ENCODE peak calls at places on chromosomes 13 and 19, in nine cellular contexts. One of them, this sample, is unnamed.

GRCh38 chr19:32878988-32879387 is 9.4 kb upstream of the SLC7A9 start:
- DNase-seq in GM12891: no peak
- DNase-seq in breast epithelium: no peak
- DNase-seq in GM12892: no peak
- DNase-seq in stomach: peak
- DNase-seq in HL-60: no peak
- DNase-seq in GM12878: no peak
- DNase-seq in H1: peak
- DNase-seq in transverse colon: no peak
- DNase-seq in this sample: no peak

GRCh38 chr13:68078457-68078856 is 848.3 kb upstream of the PCDH9 start:
- DNase-seq in stomach: no peak
- DNase-seq in transverse colon: no peak
- DNase-seq in HL-60: no peak
- DNase-seq in GM12892: no peak
- DNase-seq in GM12878: no peak
- DNase-seq in H1: no peak
- DNase-seq in GM12891: no peak
- DNase-seq in breast epithelium: no peak
- DNase-seq in this sample: no peak

GRCh38 chr13:101949681-101950080 is 452.2 kb downstream of the FGF14 start:
- DNase-seq in GM12878: no peak
- DNase-seq in transverse colon: no peak
- DNase-seq in GM12891: no peak
- DNase-seq in breast epithelium: no peak
- DNase-seq in HL-60: no peak
- DNase-seq in GM12892: no peak
- DNase-seq in H1: no peak
- DNase-seq in stomach: no peak
- DNase-seq in this sample: no peak

GRCh38 chr13:45718063-45718462 is 15.9 kb downstream of the CBY2 start:
- DNase-seq in GM12878: no peak
- DNase-seq in transverse colon: no peak
- DNase-seq in HL-60: peak
- DNase-seq in breast epithelium: no peak
- DNase-seq in H1: no peak
- DNase-seq in GM12892: no peak
- DNase-seq in stomach: no peak
- DNase-seq in GM12891: no peak
- DNase-seq in this sample: no peak

GRCh38 chr19:57167385-57167784 is at the start of gene DUXA:
- DNase-seq in GM12892: no peak
- DNase-seq in stomach: no peak
- DNase-seq in GM12891: no peak
- DNase-seq in H1: no peak
- DNase-seq in breast epithelium: no peak
- DNase-seq in transverse colon: no peak
- DNase-seq in GM12878: no peak
- DNase-seq in HL-60: no peak
- DNase-seq in this sample: no peak

GRCh38 chr19:18657590-18658365 is 20.9 kb downstream of the KLHL26 start:
- DNase-seq in GM12878: no peak
- DNase-seq in stomach: no peak
- DNase-seq in transverse colon: no peak
- DNase-seq in H1: no peak
- DNase-seq in GM12891: no peak
- DNase-seq in GM12892: no peak
- DNase-seq in HL-60: no peak
- DNase-seq in breast epithelium: no peak
- DNase-seq in this sample: peak

GRCh38 chr19:57152921-57153320 is 7.9 kb upstream of the ZIM3 start:
- DNase-seq in HL-60: no peak
- DNase-seq in transverse colon: no peak
- DNase-seq in GM12892: no peak
- DNase-seq in GM12891: no peak
- DNase-seq in GM12878: no peak
- DNase-seq in breast epithelium: no peak
- DNase-seq in stomach: no peak
- DNase-seq in H1: no peak
- DNase-seq in this sample: no peak

GRCh38 chr19:33271246-33272021 is 30.9 kb downstream of the CEBPA start:
- DNase-seq in stomach: no peak
- DNase-seq in H1: no peak
- DNase-seq in transverse colon: no peak
- DNase-seq in GM12891: no peak
- DNase-seq in GM12878: no peak
- DNase-seq in HL-60: no peak
- DNase-seq in breast epithelium: no peak
- DNase-seq in GM12892: no peak
- DNase-seq in this sample: no peak

GRCh38 chr19:55476100-55476775 is at the start of gene ZNF628:
- DNase-seq in breast epithelium: peak
- DNase-seq in GM12891: peak
- DNase-seq in H1: peak
- DNase-seq in stomach: peak
- DNase-seq in GM12892: peak
- DNase-seq in HL-60: peak
- DNase-seq in transverse colon: peak
- DNase-seq in GM12878: peak
- DNase-seq in this sample: peak

GRCh38 chr19:47032171-47032811 is 12.7 kb downstream of the NPAS1 start:
- DNase-seq in transverse colon: peak
- DNase-seq in H1: peak
- DNase-seq in breast epithelium: no peak
- DNase-seq in GM12892: peak
- DNase-seq in stomach: peak
- DNase-seq in GM12891: peak
- DNase-seq in HL-60: no peak
- DNase-seq in GM12878: no peak
- DNase-seq in this sample: no peak

GRCh38 chr13:94829201-94829600 is 116.9 kb upstream of the SOX21 start:
- DNase-seq in transverse colon: no peak
- DNase-seq in HL-60: no peak
- DNase-seq in GM12891: no peak
- DNase-seq in GM12878: no peak
- DNase-seq in stomach: no peak
- DNase-seq in GM12892: no peak
- DNase-seq in breast epithelium: no peak
- DNase-seq in H1: no peak
- DNase-seq in this sample: no peak

GRCh38 chr19:7908742-7909461 is 5.2 kb downstream of the MAP2K7 start:
- DNase-seq in GM12892: no peak
- DNase-seq in GM12878: no peak
- DNase-seq in breast epithelium: no peak
- DNase-seq in HL-60: no peak
- DNase-seq in GM12891: no peak
- DNase-seq in H1: no peak
- DNase-seq in transverse colon: no peak
- DNase-seq in stomach: no peak
- DNase-seq in this sample: no peak

GRCh38 chr13:32031025-32031814 is at the start of gene FRY:
- DNase-seq in GM12878: no peak
- DNase-seq in breast epithelium: peak
- DNase-seq in stomach: peak
- DNase-seq in H1: peak
- DNase-seq in transverse colon: peak
- DNase-seq in HL-60: no peak
- DNase-seq in GM12892: peak
- DNase-seq in GM12891: peak
- DNase-seq in this sample: peak

GRCh38 chr19:2016041-2016807 is 710 bp upstream of the BTBD2 start:
- DNase-seq in GM12878: peak
- DNase-seq in breast epithelium: peak
- DNase-seq in HL-60: peak
- DNase-seq in transverse colon: peak
- DNase-seq in GM12892: peak
- DNase-seq in GM12891: peak
- DNase-seq in stomach: peak
- DNase-seq in H1: no peak
- DNase-seq in this sample: peak

GRCh38 chr19:2015611-2015950 is at the start of gene BTBD2:
- DNase-seq in GM12891: no peak
- DNase-seq in GM12878: no peak
- DNase-seq in breast epithelium: no peak
- DNase-seq in transverse colon: peak
- DNase-seq in H1: no peak
- DNase-seq in HL-60: peak
- DNase-seq in stomach: peak
- DNase-seq in GM12892: no peak
- DNase-seq in this sample: peak

GRCh38 chr19:2013683-2013961 is 1.9 kb downstream of the BTBD2 start:
- DNase-seq in H1: no peak
- DNase-seq in GM12891: no peak
- DNase-seq in breast epithelium: no peak
- DNase-seq in transverse colon: no peak
- DNase-seq in stomach: no peak
- DNase-seq in GM12892: no peak
- DNase-seq in HL-60: no peak
- DNase-seq in GM12878: no peak
- DNase-seq in this sample: no peak

GRCh38 chr19:2014081-2014693 is 1.3 kb downstream of the BTBD2 start:
- DNase-seq in GM12878: no peak
- DNase-seq in HL-60: no peak
- DNase-seq in transverse colon: no peak
- DNase-seq in stomach: no peak
- DNase-seq in GM12892: no peak
- DNase-seq in breast epithelium: no peak
- DNase-seq in H1: no peak
- DNase-seq in GM12891: no peak
- DNase-seq in this sample: peak

DNA sequence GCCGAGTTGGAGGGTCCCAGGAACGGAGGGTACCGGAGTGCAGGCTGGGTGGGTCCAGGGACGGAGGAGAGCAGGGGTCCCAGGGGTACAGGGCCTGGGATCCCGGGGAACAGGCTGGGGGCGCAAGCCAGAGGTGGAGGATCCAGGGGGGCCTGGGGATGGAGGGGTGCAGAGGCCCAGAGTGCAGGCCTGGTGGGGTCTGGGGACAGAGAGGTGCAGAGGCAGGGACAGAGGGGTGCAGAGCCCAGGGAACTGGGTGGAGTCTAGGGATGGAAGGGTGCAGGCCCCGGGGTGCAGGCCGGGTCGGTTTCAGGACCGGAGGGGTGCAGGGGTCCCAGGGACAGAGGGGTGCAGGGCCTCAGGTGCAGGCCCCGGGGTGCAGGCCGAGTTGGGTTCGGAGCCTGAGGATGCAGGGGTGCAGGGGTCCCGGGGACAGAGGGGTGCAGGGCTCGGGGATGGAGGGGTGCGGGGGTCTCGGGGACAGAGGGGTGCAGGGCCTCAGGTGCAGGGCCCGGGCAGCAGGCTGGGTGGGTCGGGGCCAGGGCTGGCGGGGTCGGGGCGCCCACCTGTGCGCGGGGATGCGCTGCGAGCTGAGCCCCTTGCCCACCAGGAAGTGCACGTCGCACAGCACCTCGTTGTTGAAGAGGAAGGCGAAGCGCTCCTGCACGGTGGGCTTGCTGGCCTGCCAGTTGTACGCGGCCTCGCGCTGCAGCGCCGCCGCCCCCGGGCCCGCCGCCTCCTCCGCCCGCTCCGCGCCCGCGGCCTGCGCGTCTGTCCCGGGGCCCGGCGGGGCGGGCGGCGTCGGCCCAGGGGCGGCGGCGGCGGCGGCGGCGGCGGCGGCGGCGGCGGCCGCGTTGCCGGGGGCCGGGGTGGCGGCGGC is 543 bp downstream of the BTBD2 start:
- DNase-seq in GM12878: no peak
- DNase-seq in breast epithelium: no peak
- DNase-seq in stomach: no peak
- DNase-seq in transverse colon: no peak
- DNase-seq in H1: no peak
- DNase-seq in GM12891: peak
- DNase-seq in GM12892: peak
- DNase-seq in HL-60: peak
- DNase-seq in this sample: peak
- TF ChIP-seq POLR2AphosphoS5 in GM12878: no peak
- TF ChIP-seq POLR2AphosphoS5 in breast epithelium: no peak
- TF ChIP-seq POLR2AphosphoS5 in stomach: no peak
- TF ChIP-seq POLR2AphosphoS5 in transverse colon: no peak
- TF ChIP-seq POLR2AphosphoS5 in H1: no peak
- TF ChIP-seq POLR2AphosphoS5 in GM12891: no peak
- TF ChIP-seq POLR2AphosphoS5 in GM12892: no peak
- TF ChIP-seq POLR2AphosphoS5 in HL-60: no peak
- TF ChIP-seq POLR2AphosphoS5 in this sample: no peak

DNA sequence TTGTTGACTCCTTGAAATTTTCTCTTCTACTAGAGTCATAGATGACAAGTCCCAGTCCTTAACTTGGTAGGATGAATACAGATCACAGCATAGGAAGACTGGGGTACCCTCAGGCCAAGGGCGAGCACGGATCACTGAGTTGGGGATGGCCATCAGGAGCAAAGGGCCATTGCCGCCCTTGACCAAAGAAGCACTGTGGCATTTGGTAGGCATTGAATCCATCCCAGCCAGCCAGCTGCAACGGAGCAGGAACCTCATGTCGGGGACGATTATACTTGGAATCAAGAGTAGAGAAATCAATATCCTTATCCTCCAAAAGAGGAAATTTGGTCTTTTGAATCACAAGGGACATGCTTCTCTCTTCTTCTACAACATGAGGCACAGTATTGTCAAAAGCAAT is 50.1 kb upstream of the ZNF573 start:
- DNase-seq in breast epithelium: no peak
- DNase-seq in HL-60: no peak
- DNase-seq in transverse colon: no peak
- DNase-seq in H1: no peak
- DNase-seq in GM12891: no peak
- DNase-seq in GM12892: no peak
- DNase-seq in GM12878: no peak
- DNase-seq in stomach: no peak
- DNase-seq in this sample: no peak
- TF ChIP-seq POLR2AphosphoS5 in breast epithelium: no peak
- TF ChIP-seq POLR2AphosphoS5 in HL-60: no peak
- TF ChIP-seq POLR2AphosphoS5 in transverse colon: no peak
- TF ChIP-seq POLR2AphosphoS5 in H1: no peak
- TF ChIP-seq POLR2AphosphoS5 in GM12891: no peak
- TF ChIP-seq POLR2AphosphoS5 in GM12892: no peak
- TF ChIP-seq POLR2AphosphoS5 in GM12878: no peak
- TF ChIP-seq POLR2AphosphoS5 in stomach: no peak
- TF ChIP-seq POLR2AphosphoS5 in this sample: no peak

DNA sequence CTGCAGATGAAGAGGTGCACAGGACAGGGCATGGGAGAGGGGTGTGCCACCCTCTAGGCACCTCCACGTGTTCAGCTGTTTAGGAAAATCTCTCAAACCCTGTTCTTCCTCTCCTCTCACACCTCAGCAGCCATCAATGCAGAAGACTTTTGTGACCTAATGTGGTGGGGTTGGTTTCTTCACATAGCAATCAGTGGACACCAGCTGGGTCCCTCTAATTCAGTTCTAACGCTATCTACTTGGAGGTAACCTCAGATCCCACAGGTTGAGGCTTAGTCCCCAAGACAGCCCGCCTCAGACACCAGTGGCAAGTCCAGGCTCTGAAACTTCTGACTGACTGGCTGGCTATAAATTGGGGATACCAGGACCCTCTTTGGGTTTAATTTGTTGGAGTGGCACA is 69.9 kb upstream of the ANKRD10 start:
- DNase-seq in breast epithelium: no peak
- DNase-seq in stomach: no peak
- DNase-seq in GM12892: no peak
- DNase-seq in transverse colon: no peak
- DNase-seq in H1: no peak
- DNase-seq in HL-60: no peak
- DNase-seq in GM12878: no peak
- DNase-seq in GM12891: no peak
- DNase-seq in this sample: no peak
- TF ChIP-seq POLR2AphosphoS5 in breast epithelium: no peak
- TF ChIP-seq POLR2AphosphoS5 in stomach: no peak
- TF ChIP-seq POLR2AphosphoS5 in GM12892: no peak
- TF ChIP-seq POLR2AphosphoS5 in transverse colon: no peak
- TF ChIP-seq POLR2AphosphoS5 in H1: no peak
- TF ChIP-seq POLR2AphosphoS5 in HL-60: no peak
- TF ChIP-seq POLR2AphosphoS5 in GM12878: no peak
- TF ChIP-seq POLR2AphosphoS5 in GM12891: no peak
- TF ChIP-seq POLR2AphosphoS5 in this sample: no peak

GRCh38 chr13:100131863-100132574 is 43.1 kb downstream of the PCCA start:
- DNase-seq in H1: no peak
- DNase-seq in stomach: no peak
- DNase-seq in GM12878: no peak
- DNase-seq in GM12892: no peak
- DNase-seq in HL-60: no peak
- DNase-seq in breast epithelium: no peak
- DNase-seq in transverse colon: no peak
- DNase-seq in GM12891: no peak
- DNase-seq in this sample: no peak
- TF ChIP-seq POLR2AphosphoS5 in H1: no peak
- TF ChIP-seq POLR2AphosphoS5 in stomach: no peak
- TF ChIP-seq POLR2AphosphoS5 in GM12878: no peak
- TF ChIP-seq POLR2AphosphoS5 in GM12892: no peak
- TF ChIP-seq POLR2AphosphoS5 in HL-60: no peak
- TF ChIP-seq POLR2AphosphoS5 in breast epithelium: no peak
- TF ChIP-seq POLR2AphosphoS5 in transverse colon: no peak
- TF ChIP-seq POLR2AphosphoS5 in GM12891: no peak
- TF ChIP-seq POLR2AphosphoS5 in this sample: no peak

This sample was measured in sigmoid colon.